ENCODE peak calls at places on chromosomes 1 and 21, in eight cellular contexts. X is fibroblast of lung, W is neural progenitor cell, Q is HCT116, G is neuronal stem cell, F is MM.1S, B is PC-9, S is mesenchymal stem cell. C is an unnamed sample. For H3K4me1, the result is how much of the 10 kb centered on the place peaks cover.

GRCh38 chr1:220367833-220368232 is 95.6 kb upstream of the RAB3GAP2 start:
- DNase-seq in X (no peak), Q (no peak), F (no peak), S (no peak), G (no peak), W (no peak), B (peak), C (no peak)

GRCh38 chr1:5367306-5367705 is 624.9 kb downstream of the NPHP4 start:
- DNase-seq in X (no peak), W (no peak), F (no peak), G (no peak), B (no peak), Q (no peak), S (no peak), C (no peak)

GRCh38 chr1:56495538-56495937 is 83.8 kb downstream of the PLPP3 start:
- DNase-seq in X (no peak), Q (no peak), S (no peak), B (no peak), F (no peak), W (no peak), G (no peak), C (no peak)

GRCh38 chr1:173205146-173206051 is 1.7 kb downstream of the TNFSF4 start:
- DNase-seq in S (peak), Q (no peak), B (no peak), W (no peak), X (peak), G (no peak), F (peak), C (no peak)

GRCh38 chr1:95023399-95024050 is 49.2 kb downstream of the ALG14 start:
- DNase-seq in B (peak), F (no peak), X (peak), Q (no peak), S (peak), G (no peak), W (no peak), C (no peak)

GRCh38 chr1:240808381-240808780 is 196.4 kb upstream of the GREM2 start:
- DNase-seq in Q (no peak), F (no peak), G (no peak), B (no peak), X (no peak), S (no peak), W (no peak), C (no peak)

GRCh38 chr1:62336638-62337534 is 17.7 kb upstream of the KANK4 start:
- DNase-seq in S (no peak), W (peak), Q (no peak), G (no peak), X (no peak), F (no peak), B (no peak), C (no peak)

GRCh38 chr1:9653783-9654517 is 2.4 kb downstream of the PIK3CD start:
- DNase-seq in Q (no peak), X (no peak), S (no peak), B (no peak), F (no peak), G (no peak), W (no peak), C (peak)

GRCh38 chr21:42760977-42761751 is 107.7 kb downstream of the PDE9A start:
- DNase-seq in F (no peak), X (no peak), B (no peak), G (no peak), Q (no peak), S (no peak), W (no peak), C (no peak)

GRCh38 chr1:24927886-24928630 is 2.0 kb downstream of the RUNX3 start:
- DNase-seq in W (peak), S (peak), Q (no peak), F (no peak), G (peak), B (no peak), X (peak), C (no peak)

GRCh38 chr1:55547441-55547840 is 332.3 kb upstream of the USP24 start:
- DNase-seq in W (no peak), X (peak), B (no peak), G (no peak), F (no peak), Q (no peak), S (no peak), C (no peak)

GRCh38 chr1:36453051-36453450 is 2.8 kb upstream of the OSCP1 start:
- DNase-seq in X (no peak), F (no peak), G (no peak), S (no peak), W (no peak), B (no peak), Q (no peak), C (no peak)

GRCh38 chr1:86993269-86993985 is 79.0 kb downstream of the HS2ST1 start:
- DNase-seq in F (no peak), S (peak), X (no peak), B (peak), G (no peak), Q (no peak), W (no peak), C (no peak)

GRCh38 chr1:63774617-63775417 is 1.0 kb downstream of the ROR1 start:
- DNase-seq in F (no peak), X (peak), Q (no peak), S (peak), W (peak), G (peak), B (no peak), C (no peak)

GRCh38 chr21:21385404-21385803 is 387.2 kb downstream of the NCAM2 start:
- DNase-seq in F (no peak), G (no peak), S (no peak), B (no peak), Q (no peak), W (no peak), X (no peak), C (no peak)

GRCh38 chr21:29155118-29155932 is 24.9 kb downstream of the MAP3K7CL start:
- DNase-seq in Q (no peak), F (no peak), X (peak), W (peak), B (no peak), S (no peak), G (no peak), C (no peak)

GRCh38 chr1:176560681-176561080 is 97.7 kb downstream of the PAPPA2 start:
- DNase-seq in G (no peak), W (no peak), S (no peak), X (no peak), F (no peak), B (no peak), Q (no peak), C (no peak)

GRCh38 chr1:208668991-208669390 is 424.8 kb upstream of the PLXNA2 start:
- DNase-seq in Q (no peak), F (peak), W (peak), S (no peak), B (no peak), G (no peak), X (no peak), C (no peak)

GRCh38 chr1:1421907-1422464 is 910 bp upstream of the ANKRD65 start:
- DNase-seq in X (no peak), S (no peak), W (no peak), G (no peak), F (no peak), B (no peak), Q (no peak), C (no peak)

GRCh38 chr1:151708891-151709290 is 7.7 kb downstream of the CELF3 start:
- DNase-seq in W (no peak), S (no peak), G (no peak), X (no peak), F (no peak), Q (no peak), B (no peak), C (no peak)

GRCh38 chr1:67572594-67573221 is 112.3 kb upstream of the GADD45A start:
- DNase-seq in S (no peak), Q (no peak), G (no peak), X (no peak), B (peak), W (no peak), F (no peak), C (peak)

GRCh38 chr1:179295356-179295755 is 1.8 kb downstream of the SOAT1 start:
- DNase-seq in S (no peak), F (no peak), G (no peak), W (no peak), X (no peak), B (no peak), Q (no peak), C (peak)
- H3K4me3 ChIP-seq in S (peak), F (no peak), G (no peak), W (no peak), X (peak), B (peak), Q (peak), C (peak)

DNA sequence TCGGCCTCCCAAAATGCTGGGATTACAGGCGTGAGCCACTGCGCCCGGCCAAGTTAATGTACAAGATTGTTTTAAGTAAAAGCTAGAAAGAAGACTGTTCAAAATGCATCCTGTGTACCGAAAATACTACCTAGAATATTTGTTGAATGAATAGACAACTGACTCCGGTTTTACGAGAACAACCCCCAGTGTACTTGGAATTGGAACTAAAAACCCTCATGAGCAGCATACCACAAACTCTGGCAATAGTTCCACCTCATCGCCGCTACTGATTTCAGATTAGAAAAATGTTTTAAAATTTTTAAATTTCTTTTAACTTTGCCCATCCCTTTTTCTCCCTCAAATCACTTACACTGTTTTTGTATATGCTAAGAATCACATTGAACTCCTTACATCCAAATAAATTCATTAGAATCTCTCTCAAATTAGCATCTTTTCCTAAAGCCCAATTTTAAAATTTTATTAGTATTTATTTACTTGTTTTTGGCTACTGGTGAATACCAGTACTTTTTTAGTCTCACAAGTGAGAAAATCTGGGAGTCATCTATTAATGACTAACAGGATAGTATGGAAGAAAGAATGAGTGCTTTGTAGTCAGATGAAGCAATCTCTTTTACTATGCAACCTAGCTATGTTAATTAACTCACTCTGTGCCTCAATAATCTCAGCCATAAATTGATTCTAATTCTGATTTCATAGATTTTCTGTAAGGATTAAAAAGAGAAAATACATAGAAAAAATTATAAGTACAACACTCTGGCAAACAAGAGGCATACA is 95.1 kb downstream of the GPATCH2 start:
- DNase-seq in X (no peak), S (no peak), G (no peak), F (no peak), W (no peak), B (no peak), Q (no peak), C (no peak)
- H3K4me1 ChIP-seq in X (under half), S (under half), G (under half), F (under half), W (under half), B (under half), Q (under half), C (under half)

GRCh38 chr1:38992450-38993111 is 1.5 kb downstream of the AKIRIN1 start:
- DNase-seq in B (no peak), G (no peak), W (no peak), F (no peak), Q (no peak), S (no peak), X (no peak), C (peak)
- H2AFZ ChIP-seq in B (no peak), G (no peak), W (no peak), F (no peak), Q (no peak), S (no peak), X (no peak), C (no peak)

DNA sequence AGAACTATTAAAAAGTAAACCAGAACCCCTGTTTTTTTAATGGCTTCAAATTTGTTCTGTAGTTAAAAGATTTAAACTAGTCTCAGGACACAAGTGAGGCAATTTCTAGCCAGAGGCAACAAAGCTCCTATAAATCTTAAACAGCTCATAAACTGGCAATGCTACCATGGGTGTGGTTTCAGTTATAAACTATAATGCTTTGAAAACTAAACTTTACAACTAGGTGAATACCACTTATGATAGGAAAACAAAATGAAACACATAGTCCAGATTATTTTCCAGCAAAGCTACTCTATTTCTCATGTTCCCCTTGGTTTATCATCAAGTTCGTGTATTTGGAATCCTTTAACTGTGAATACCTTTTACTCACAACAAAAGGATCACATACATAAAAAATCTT is 282.5 kb downstream of the VAV3 start:
- DNase-seq in X (no peak), W (no peak), Q (no peak), G (no peak), F (no peak), B (peak), S (no peak), C (no peak)
- H3K4me3 ChIP-seq in X (no peak), W (no peak), Q (no peak), G (no peak), F (no peak), B (peak), S (no peak), C (no peak)

GRCh38 chr1:237681210-237681609 is 209.5 kb downstream of the ZP4 start:
- DNase-seq in B (no peak), F (no peak), S (no peak), W (no peak), Q (no peak), G (no peak), X (peak), C (no peak)
- H3K4me1 ChIP-seq in B (under half), F (under half), S (under half), W (under half), Q (under half), G (under half), X (under half), C (under half)

GRCh38 chr21:45388611-45389296 is 16.2 kb upstream of the COL18A1 start:
- DNase-seq in X (no peak), Q (no peak), S (no peak), W (no peak), B (no peak), G (no peak), F (no peak), C (no peak)

GRCh38 chr21:45388011-45388521 is 16.9 kb upstream of the COL18A1 start:
- DNase-seq in X (no peak), W (peak), G (no peak), B (no peak), S (peak), F (no peak), Q (no peak), C (no peak)

GRCh38 chr21:45386336-45386727 is 18.6 kb upstream of the COL18A1 start:
- DNase-seq in G (no peak), B (peak), Q (no peak), W (no peak), X (no peak), S (no peak), F (no peak), C (no peak)

GRCh38 chr21:45386728-45387371 is 18.1 kb upstream of the COL18A1 start:
- DNase-seq in B (no peak), X (peak), G (no peak), F (no peak), W (no peak), S (peak), Q (no peak), C (no peak)

DNA sequence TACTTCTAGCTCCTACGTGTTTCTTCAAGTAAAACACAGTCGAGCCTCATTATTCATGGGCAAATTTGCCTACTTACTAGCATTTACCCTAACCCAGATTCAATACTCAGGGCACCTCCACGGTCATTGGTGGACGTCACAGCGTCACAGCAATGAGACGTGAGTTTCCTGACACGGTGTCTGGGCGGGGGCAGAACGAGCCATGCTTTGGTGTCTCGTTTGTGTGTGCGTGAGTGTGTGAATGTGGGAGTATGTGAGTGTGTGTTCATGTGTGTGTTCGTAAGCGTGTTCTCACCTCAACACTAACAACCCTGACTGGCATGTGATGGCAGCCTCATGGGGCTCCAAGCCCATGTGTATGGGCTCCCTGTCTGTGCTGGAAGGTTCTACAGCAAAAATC is 17.5 kb upstream of the COL18A1 start:
- DNase-seq in Q (no peak), F (no peak), B (no peak), S (peak), X (no peak), G (no peak), W (no peak), C (no peak)
- H2AFZ ChIP-seq in Q (no peak), F (no peak), B (no peak), S (no peak), X (no peak), G (peak), W (no peak), C (no peak)

DNA sequence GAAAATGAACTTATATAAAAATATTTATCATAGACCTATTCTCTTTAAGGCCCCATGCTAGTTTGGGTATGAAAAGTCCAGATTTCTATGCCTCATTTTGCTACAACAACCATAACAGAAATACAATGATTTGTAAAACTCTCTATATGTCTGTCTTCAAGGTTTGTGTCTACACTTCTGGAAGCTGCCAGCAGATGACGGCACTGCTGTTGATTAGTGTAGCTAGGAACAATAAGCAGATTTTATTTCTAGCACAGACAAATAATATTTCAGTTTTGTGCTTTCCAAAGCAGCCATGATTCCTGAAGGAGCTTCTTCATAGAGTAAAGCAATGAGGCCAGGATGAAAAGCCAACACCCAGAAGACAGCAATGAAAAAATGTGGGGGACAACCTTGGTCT is 779.6 kb upstream of the ADGRL2 start:
- DNase-seq in W (no peak), F (no peak), S (no peak), X (peak), G (no peak), B (no peak), Q (no peak), C (no peak)
- H3K4me3 ChIP-seq in W (no peak), F (no peak), S (no peak), X (no peak), G (no peak), B (no peak), Q (no peak), C (no peak)

GRCh38 chr1:169100208-169100882 is 6.1 kb upstream of the ATP1B1 start:
- DNase-seq in B (no peak), W (no peak), F (no peak), G (no peak), X (no peak), Q (no peak), S (no peak), C (no peak)
- H3K4me1 ChIP-seq in B (under half), W (under half), F (under half), G (under half), X (under half), Q (under half), S (under half), C (under half)

C was measured in Karpas-422.